ENCODE peak calls at places on chromosomes 11 and 22, in nine cellular contexts. R is adipocyte; N is HAP-1; X is right cardiac atrium; T is K562; G is tibial nerve; F is esophagus squamous epithelium; W is CD8-positive, alpha-beta T cell; L is stomach. H is an unnamed sample. For H3K27me3, the result is how much of the 10 kb centered on the place peaks cover.

GRCh38 chr11:88100161-88100560 is 75.1 kb downstream of the RAB38 start:
- DNase-seq in R (peak), N (no peak), X (no peak), T (no peak), G (no peak), F (no peak), W (no peak), L (no peak), H (no peak)

GRCh38 chr11:73478737-73479347 is 102.6 kb downstream of the RELT start:
- DNase-seq in R (peak), N (peak), X (no peak), T (peak), G (no peak), F (no peak), W (no peak), L (no peak), H (no peak)

GRCh38 chr11:119148855-119149370 is at the start of gene ABCG4:
- DNase-seq in R (peak), N (peak), X (no peak), T (peak), G (no peak), F (no peak), W (no peak), L (peak), H (peak)

GRCh38 chr22:32561756-32562155 is 87.1 kb downstream of the FBXO7 start:
- DNase-seq in R (no peak), N (no peak), X (no peak), T (no peak), G (no peak), F (no peak), W (no peak), L (no peak), H (no peak)

GRCh38 chr22:22554324-22555284 is 4.5 kb downstream of the PRAME start:
- DNase-seq in R (no peak), N (no peak), X (no peak), T (peak), G (no peak), F (no peak), W (no peak), L (no peak), H (no peak)

GRCh38 chr22:26168199-26168915 is 905 bp upstream of the SEZ6L start:
- DNase-seq in R (no peak), N (no peak), X (no peak), T (no peak), G (no peak), F (no peak), W (no peak), L (no peak), H (no peak)

GRCh38 chr11:110299006-110299785 is 2.8 kb upstream of the RDX start:
- DNase-seq in R (no peak), N (no peak), X (no peak), T (no peak), G (no peak), F (no peak), W (no peak), L (no peak), H (no peak)

GRCh38 chr11:57458410-57459111 is 1.8 kb upstream of the RTN4RL2 start:
- DNase-seq in R (peak), N (peak), X (peak), T (peak), G (peak), F (no peak), W (no peak), L (peak), H (peak)

GRCh38 chr11:122463530-122463929 is 192.0 kb upstream of the UBASH3B start:
- DNase-seq in R (no peak), N (no peak), X (no peak), T (no peak), G (no peak), F (no peak), W (no peak), L (no peak), H (no peak)

GRCh38 chr11:94825111-94825880 is 57.1 kb downstream of the AMOTL1 start:
- DNase-seq in R (no peak), N (no peak), X (no peak), T (no peak), G (no peak), F (no peak), W (no peak), L (no peak), H (no peak)

GRCh38 chr11:130213979-130214281 is 54.3 kb downstream of the ST14 start:
- DNase-seq in R (no peak), N (no peak), X (no peak), T (no peak), G (no peak), F (no peak), W (no peak), L (peak), H (no peak)

GRCh38 chr22:39097098-39098020 is at the start of gene APOBEC3H:
- DNase-seq in R (peak), N (peak), X (no peak), T (no peak), G (peak), F (no peak), W (no peak), L (no peak), H (peak)

GRCh38 chr11:15499684-15500083 is 385.0 kb downstream of the INSC start:
- DNase-seq in R (no peak), N (no peak), X (no peak), T (no peak), G (no peak), F (no peak), W (no peak), L (no peak), H (no peak)

GRCh38 chr11:60710482-60710881 is 11.1 kb downstream of the MS4A8 start:
- DNase-seq in R (no peak), N (no peak), X (no peak), T (no peak), G (no peak), F (no peak), W (no peak), L (no peak), H (no peak)

GRCh38 chr11:2916892-2917645 is 12.2 kb downstream of the PHLDA2 start:
- DNase-seq in R (no peak), N (no peak), X (no peak), T (no peak), G (no peak), F (no peak), W (no peak), L (no peak), H (no peak)

GRCh38 chr22:49523374-49524008 is 304.2 kb downstream of the BRD1 start:
- DNase-seq in R (no peak), N (no peak), X (no peak), T (no peak), G (no peak), F (no peak), W (no peak), L (no peak), H (no peak)

GRCh38 chr11:76185931-76186401 is 20.3 kb downstream of the WNT11 start:
- DNase-seq in R (no peak), N (no peak), X (peak), T (no peak), G (peak), F (no peak), W (no peak), L (no peak), H (no peak)

GRCh38 chr11:15696069-15696468 is 581.3 kb downstream of the INSC start:
- DNase-seq in R (no peak), N (no peak), X (no peak), T (no peak), G (no peak), F (no peak), W (no peak), L (no peak), H (no peak)

GRCh38 chr11:13761712-13762111 is 93.2 kb downstream of the FAR1 start:
- DNase-seq in R (peak), N (no peak), X (no peak), T (no peak), G (no peak), F (no peak), W (no peak), L (no peak), H (no peak)

GRCh38 chr11:110199184-110199981 is 97.0 kb downstream of the RDX start:
- DNase-seq in R (peak), N (peak), X (no peak), T (no peak), G (no peak), F (no peak), W (no peak), L (no peak), H (no peak)

GRCh38 chr22:29799217-29799680 is 32.1 kb downstream of the UQCR10 start:
- DNase-seq in R (peak), N (no peak), X (peak), T (peak), G (peak), F (peak), W (no peak), L (peak), H (peak)

GRCh38 chr22:33327348-33327860 is 269.2 kb upstream of the SYN3 start:
- DNase-seq in R (no peak), N (no peak), X (no peak), T (no peak), G (no peak), F (no peak), W (no peak), L (no peak), H (no peak)

GRCh38 chr11:64810891-64811272 is 531 bp upstream of the MEN1 start:
- DNase-seq in R (no peak), N (no peak), X (no peak), T (no peak), G (peak), F (no peak), W (peak), L (peak), H (no peak)

GRCh38 chr11:33256808-33257159 is 397 bp upstream of the HIPK3 start:
- DNase-seq in R (no peak), N (no peak), X (no peak), T (no peak), G (no peak), F (no peak), W (no peak), L (no peak), H (no peak)

GRCh38 chr11:70506986-70507385 is 108.7 kb downstream of the CTTN start:
- DNase-seq in R (no peak), N (no peak), X (no peak), T (no peak), G (no peak), F (no peak), W (no peak), L (no peak), H (no peak)

GRCh38 chr11:119590651-119591308 is 138.2 kb downstream of the NECTIN1 start:
- DNase-seq in R (no peak), N (peak), X (no peak), T (peak), G (no peak), F (no peak), W (no peak), L (peak), H (no peak)

GRCh38 chr11:127247261-127247660 is 246.7 kb upstream of the KIRREL3 start:
- DNase-seq in R (no peak), N (no peak), X (no peak), T (no peak), G (no peak), F (no peak), W (no peak), L (no peak), H (no peak)

GRCh38 chr22:30204742-30205111 is 41.8 kb downstream of the LIF start:
- DNase-seq in R (peak), N (no peak), X (peak), T (no peak), G (no peak), F (no peak), W (no peak), L (peak), H (no peak)

GRCh38 chr11:8719260-8720190 is 36.9 kb downstream of the RPL27A start:
- DNase-seq in R (peak), N (no peak), X (peak), T (no peak), G (peak), F (no peak), W (no peak), L (no peak), H (no peak)

GRCh38 chr11:86799680-86800075 is 664 bp upstream of the PRSS23 start:
- DNase-seq in R (no peak), N (no peak), X (no peak), T (no peak), G (no peak), F (no peak), W (no peak), L (no peak), H (no peak)

GRCh38 chr11:112630496-112630895 is 330.7 kb upstream of the NCAM1 start:
- DNase-seq in R (no peak), N (no peak), X (no peak), T (no peak), G (no peak), F (no peak), W (no peak), L (no peak), H (no peak)

GRCh38 chr11:19557720-19558140 is 154.9 kb upstream of the NAV2 start:
- DNase-seq in R (peak), N (peak), X (peak), T (peak), G (peak), F (no peak), W (peak), L (peak), H (peak)

GRCh38 chr11:13384837-13385417 is 78.1 kb downstream of the BTBD10 start:
- DNase-seq in R (peak), N (peak), X (no peak), T (peak), G (peak), F (no peak), W (no peak), L (no peak), H (no peak)

GRCh38 chr11:47104337-47104950 is 72.2 kb downstream of the ARFGAP2 start:
- DNase-seq in R (peak), N (peak), X (no peak), T (no peak), G (no peak), F (no peak), W (no peak), L (no peak), H (no peak)

GRCh38 chr11:76763573-76764348 is 19.4 kb upstream of the TSKU start:
- DNase-seq in R (peak), N (no peak), X (peak), T (no peak), G (no peak), F (no peak), W (no peak), L (no peak), H (no peak)

GRCh38 chr11:67699521-67699920 is 25.1 kb upstream of the ALDH3B2 start:
- DNase-seq in R (no peak), N (no peak), X (no peak), T (no peak), G (no peak), F (no peak), W (no peak), L (no peak), H (no peak)

GRCh38 chr11:108593214-108593909 is at the start of gene EXPH5:
- DNase-seq in R (peak), N (peak), X (peak), T (peak), G (peak), F (peak), W (peak), L (peak), H (peak)

GRCh38 chr22:41998361-41999261 is at the start of gene WBP2NL:
- DNase-seq in R (peak), N (no peak), X (peak), T (peak), G (peak), F (peak), W (peak), L (peak), H (peak)

DNA sequence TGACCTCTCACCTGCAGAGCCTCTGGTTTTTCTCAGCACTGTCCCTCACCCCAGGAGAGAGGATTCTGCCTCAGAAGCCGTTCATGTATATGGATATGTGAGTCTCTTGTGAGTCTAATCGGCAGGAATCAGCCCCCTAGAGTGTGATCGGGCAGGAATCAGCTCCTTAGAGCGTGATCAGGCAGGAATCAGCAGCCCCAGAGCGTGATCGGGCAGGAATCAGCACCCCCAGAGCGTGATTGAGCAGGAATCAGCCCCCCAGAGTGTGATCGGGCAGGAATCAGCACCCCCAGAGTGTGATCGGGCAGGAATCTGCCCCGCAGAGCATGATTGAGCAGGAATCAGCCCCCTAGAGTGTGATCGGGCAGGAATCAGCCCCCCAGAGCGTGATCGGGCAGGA is 80.0 kb upstream of the EIF3D start:
- DNase-seq in R (no peak), N (no peak), X (no peak), T (no peak), G (no peak), F (no peak), W (no peak), L (no peak), H (no peak)
- H3K27me3 ChIP-seq in R (half or more), N (half or more), X (under half), T (half or more), G (under half), F (under half), W (under half), L (half or more), H (under half)

DNA sequence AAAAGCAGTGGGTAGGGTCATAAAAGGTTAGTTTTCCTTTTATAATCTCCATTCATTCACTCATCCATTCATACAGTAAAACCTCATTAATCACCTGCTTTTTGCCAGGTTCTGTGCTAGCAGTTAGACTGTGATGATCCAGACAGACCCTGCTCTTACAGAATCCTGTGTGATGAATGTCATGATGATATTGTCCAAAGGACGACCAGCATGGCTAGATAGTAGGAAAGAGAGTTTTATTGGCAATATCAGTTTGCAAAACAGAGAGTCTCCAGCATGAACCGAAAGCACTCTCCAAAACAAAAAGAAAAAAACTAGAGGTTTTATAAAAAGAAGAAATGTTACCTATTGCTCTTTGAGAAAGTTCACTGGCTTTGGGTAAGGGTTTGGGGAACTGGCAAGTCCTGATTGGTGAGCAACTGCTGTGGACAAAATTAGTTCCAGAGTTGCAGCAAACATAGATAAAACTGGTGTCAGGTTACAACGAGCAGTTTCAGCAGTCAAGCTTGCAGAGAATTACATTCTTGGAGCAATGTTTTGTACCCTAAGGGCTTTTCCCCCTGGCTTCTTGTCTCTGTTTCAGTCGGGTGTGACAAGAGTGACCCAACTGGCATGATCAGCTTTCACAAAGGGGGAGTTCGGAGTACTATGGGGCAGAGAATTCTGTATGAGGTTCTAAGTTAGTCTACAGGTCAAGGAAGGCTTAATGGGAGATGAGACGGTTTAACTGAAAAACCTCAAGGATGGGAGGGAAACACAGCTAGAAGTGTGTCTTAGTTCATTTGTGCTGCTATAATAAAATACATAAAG is 58.3 kb downstream of the HSD17B12 start:
- DNase-seq in R (peak), N (peak), X (no peak), T (peak), G (no peak), F (no peak), W (no peak), L (no peak), H (no peak)
- H3K4me3 ChIP-seq in R (peak), N (no peak), X (no peak), T (no peak), G (no peak), F (no peak), W (no peak), L (no peak), H (no peak)

DNA sequence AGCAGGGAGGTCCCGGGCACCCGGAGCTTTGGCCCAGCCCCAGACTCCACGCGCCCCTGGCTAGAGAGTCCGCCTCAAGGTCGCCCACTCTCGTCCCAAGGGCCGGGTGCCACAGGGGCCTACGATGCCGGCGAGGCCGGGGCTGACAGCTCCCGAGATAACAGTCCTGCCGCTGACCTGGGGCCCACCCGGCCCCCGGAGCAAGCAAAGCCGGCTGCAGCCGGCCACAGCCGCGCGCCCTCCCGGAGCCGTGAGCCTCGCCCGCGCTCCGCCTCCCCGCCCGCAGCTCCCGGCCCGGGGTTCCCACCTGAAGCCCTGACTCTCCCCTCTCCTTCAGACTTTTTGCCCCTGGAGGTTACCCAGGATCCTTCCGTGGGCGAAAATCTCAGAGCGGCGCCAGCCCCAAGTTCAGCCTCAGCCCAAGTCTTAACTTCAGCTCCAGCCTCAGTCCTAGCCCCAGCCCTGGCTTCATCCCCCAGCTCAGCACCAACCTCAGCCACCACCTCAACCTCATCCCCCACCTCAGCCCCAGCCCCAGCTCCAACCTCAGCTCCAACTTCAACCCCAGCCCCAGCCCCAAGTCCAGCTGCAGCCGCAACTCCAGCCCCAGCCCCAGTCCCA is 1.6 kb downstream of the KLHDC7B start:
- DNase-seq in R (no peak), N (no peak), X (no peak), T (peak), G (no peak), F (no peak), W (no peak), L (no peak), H (peak)
- H3K27me3 ChIP-seq in R (under half), N (under half), X (under half), T (under half), G (half or more), F (under half), W (under half), L (half or more), H (under half)

GRCh38 chr22:27775698-27776409 is 25.7 kb downstream of the MN1 start:
- DNase-seq in R (no peak), N (no peak), X (no peak), T (no peak), G (no peak), F (no peak), W (no peak), L (no peak), H (no peak)
- H3K4me3 ChIP-seq in R (peak), N (no peak), X (no peak), T (no peak), G (no peak), F (no peak), W (no peak), L (peak), H (peak)

GRCh38 chr22:46453006-46453828 is 84.2 kb downstream of the CELSR1 start:
- DNase-seq in R (no peak), N (no peak), X (no peak), T (no peak), G (no peak), F (no peak), W (no peak), L (peak), H (no peak)

GRCh38 chr22:46455453-46455852 is 82.0 kb downstream of the CELSR1 start:
- DNase-seq in R (no peak), N (no peak), X (no peak), T (no peak), G (no peak), F (no peak), W (no peak), L (no peak), H (no peak)

GRCh38 chr22:46453829-46454220 is 83.6 kb downstream of the CELSR1 start:
- DNase-seq in R (no peak), N (no peak), X (no peak), T (no peak), G (no peak), F (no peak), W (no peak), L (no peak), H (no peak)

GRCh38 chr22:46454233-46454909 is 83.0 kb downstream of the CELSR1 start:
- DNase-seq in R (no peak), N (no peak), X (no peak), T (no peak), G (no peak), F (no peak), W (no peak), L (no peak), H (no peak)

GRCh38 chr22:46454910-46455269 is 82.5 kb downstream of the CELSR1 start:
- DNase-seq in R (no peak), N (no peak), X (no peak), T (no peak), G (no peak), F (no peak), W (no peak), L (no peak), H (no peak)
- H3K27me3 ChIP-seq in R (half or more), N (under half), X (under half), T (under half), G (under half), F (under half), W (under half), L (under half), H (under half)